ENCODE peak calls at places on chromosome 12, in five cellular contexts. Y, B, V, Z and O are unnamed samples.

GRCh38 chr12:77845831-77846230 is 15.1 kb downstream of the NAV3 start:
- DNase-seq in Y (no peak), B (peak), V (peak), Z (peak), O (no peak)

GRCh38 chr12:32211066-32211768 is 104.6 kb downstream of the BICD1 start:
- DNase-seq in Y (no peak), B (no peak), V (no peak), Z (no peak), O (no peak)

GRCh38 chr12:95116773-95117172 is 43.4 kb upstream of the NR2C1 start:
- DNase-seq in Y (no peak), B (no peak), V (no peak), Z (no peak), O (no peak)

GRCh38 chr12:31317471-31318397 is 8.2 kb downstream of the SINHCAF start:
- DNase-seq in Y (no peak), B (no peak), V (peak), Z (peak), O (no peak)

GRCh38 chr12:65501935-65502334 is 223.5 kb downstream of the MSRB3 start:
- DNase-seq in Y (no peak), B (no peak), V (no peak), Z (no peak), O (no peak)

GRCh38 chr12:55074771-55075170 is 51.4 kb upstream of the OR9K2 start:
- DNase-seq in Y (no peak), B (no peak), V (no peak), Z (no peak), O (no peak)

GRCh38 chr12:51941669-51942455 is 9.6 kb upstream of the ACVR1B start:
- DNase-seq in Y (no peak), B (no peak), V (no peak), Z (no peak), O (peak)

GRCh38 chr12:64665506-64665905 is 55.2 kb downstream of the RASSF3 start:
- DNase-seq in Y (no peak), B (no peak), V (no peak), Z (no peak), O (no peak)

GRCh38 chr12:65858831-65859230 is 34.5 kb downstream of the HMGA2 start:
- DNase-seq in Y (no peak), B (no peak), V (no peak), Z (no peak), O (no peak)

GRCh38 chr12:76480800-76481199 is 78.8 kb downstream of the OSBPL8 start:
- DNase-seq in Y (no peak), B (no peak), V (no peak), Z (no peak), O (no peak)